ENCODE peak calls at places on chromosomes 11 and 22, in six cellular contexts. One of them, this sample, is unnamed. For H3K36me3, the result is how much of the 10 kb centered on the place peaks cover.

GRCh38 chr11:130023204-130023603 is 20.6 kb upstream of the PRDM10 start:
- DNase-seq in left ventricle myocardium inferior: no peak
- DNase-seq in pancreas: no peak
- DNase-seq in ovary: no peak
- DNase-seq in cardiac muscle cell: no peak
- DNase-seq in adrenal gland: no peak
- DNase-seq in this sample: no peak

GRCh38 chr11:96869207-96869606 is 479.4 kb downstream of the JRKL start:
- DNase-seq in pancreas: no peak
- DNase-seq in ovary: no peak
- DNase-seq in cardiac muscle cell: no peak
- DNase-seq in adrenal gland: peak
- DNase-seq in left ventricle myocardium inferior: no peak
- DNase-seq in this sample: no peak

GRCh38 chr11:108580043-108580442 is 13.5 kb downstream of the EXPH5 start:
- DNase-seq in adrenal gland: no peak
- DNase-seq in pancreas: no peak
- DNase-seq in left ventricle myocardium inferior: no peak
- DNase-seq in cardiac muscle cell: no peak
- DNase-seq in ovary: no peak
- DNase-seq in this sample: no peak

GRCh38 chr22:27639180-27640086 is 162.1 kb downstream of the MN1 start:
- DNase-seq in adrenal gland: no peak
- DNase-seq in cardiac muscle cell: no peak
- DNase-seq in ovary: no peak
- DNase-seq in left ventricle myocardium inferior: no peak
- DNase-seq in pancreas: no peak
- DNase-seq in this sample: no peak

GRCh38 chr22:20968281-20968977 is 1.4 kb downstream of the AIFM3 start:
- DNase-seq in adrenal gland: no peak
- DNase-seq in left ventricle myocardium inferior: no peak
- DNase-seq in pancreas: no peak
- DNase-seq in cardiac muscle cell: no peak
- DNase-seq in ovary: no peak
- DNase-seq in this sample: no peak

GRCh38 chr11:88307749-88308425 is 29.6 kb downstream of the CTSC start:
- DNase-seq in pancreas: no peak
- DNase-seq in cardiac muscle cell: no peak
- DNase-seq in ovary: no peak
- DNase-seq in adrenal gland: no peak
- DNase-seq in left ventricle myocardium inferior: no peak
- DNase-seq in this sample: peak

GRCh38 chr11:126929186-126930085 is 71.1 kb downstream of the KIRREL3 start:
- DNase-seq in pancreas: no peak
- DNase-seq in cardiac muscle cell: no peak
- DNase-seq in ovary: no peak
- DNase-seq in left ventricle myocardium inferior: no peak
- DNase-seq in adrenal gland: no peak
- DNase-seq in this sample: no peak

GRCh38 chr11:10019906-10020682 is 273.9 kb downstream of the SBF2 start:
- DNase-seq in left ventricle myocardium inferior: no peak
- DNase-seq in pancreas: no peak
- DNase-seq in cardiac muscle cell: peak
- DNase-seq in ovary: no peak
- DNase-seq in adrenal gland: no peak
- DNase-seq in this sample: no peak

GRCh38 chr11:3375552-3375951 is 3.4 kb downstream of the ZNF195 start:
- DNase-seq in left ventricle myocardium inferior: no peak
- DNase-seq in ovary: no peak
- DNase-seq in cardiac muscle cell: no peak
- DNase-seq in pancreas: no peak
- DNase-seq in adrenal gland: no peak
- DNase-seq in this sample: no peak

GRCh38 chr11:131661137-131661536 is 290.7 kb downstream of the NTM start:
- DNase-seq in left ventricle myocardium inferior: no peak
- DNase-seq in pancreas: no peak
- DNase-seq in adrenal gland: no peak
- DNase-seq in cardiac muscle cell: no peak
- DNase-seq in ovary: no peak
- DNase-seq in this sample: no peak

GRCh38 chr11:68077617-68078592 is 39.1 kb downstream of the TCIRG1 start:
- DNase-seq in left ventricle myocardium inferior: no peak
- DNase-seq in cardiac muscle cell: no peak
- DNase-seq in pancreas: no peak
- DNase-seq in ovary: no peak
- DNase-seq in adrenal gland: no peak
- DNase-seq in this sample: no peak

GRCh38 chr11:116190206-116190605 is 582.6 kb downstream of the BUD13 start:
- DNase-seq in pancreas: no peak
- DNase-seq in cardiac muscle cell: no peak
- DNase-seq in left ventricle myocardium inferior: no peak
- DNase-seq in ovary: no peak
- DNase-seq in adrenal gland: no peak
- DNase-seq in this sample: no peak

GRCh38 chr22:48783821-48784266 is 1043.8 kb downstream of the BRD1 start:
- DNase-seq in adrenal gland: no peak
- DNase-seq in cardiac muscle cell: no peak
- DNase-seq in left ventricle myocardium inferior: no peak
- DNase-seq in pancreas: no peak
- DNase-seq in ovary: no peak
- DNase-seq in this sample: no peak

GRCh38 chr11:46914363-46914762 is 4.0 kb downstream of the LRP4 start:
- DNase-seq in ovary: no peak
- DNase-seq in left ventricle myocardium inferior: peak
- DNase-seq in pancreas: no peak
- DNase-seq in adrenal gland: peak
- DNase-seq in cardiac muscle cell: peak
- DNase-seq in this sample: peak

GRCh38 chr11:73347067-73347466 is 29.1 kb upstream of the RELT start:
- DNase-seq in pancreas: no peak
- DNase-seq in cardiac muscle cell: no peak
- DNase-seq in adrenal gland: no peak
- DNase-seq in left ventricle myocardium inferior: no peak
- DNase-seq in ovary: no peak
- DNase-seq in this sample: no peak
- TF ChIP-seq CTCF in pancreas: no peak
- TF ChIP-seq CTCF in cardiac muscle cell: no peak
- TF ChIP-seq CTCF in adrenal gland: no peak
- TF ChIP-seq CTCF in left ventricle myocardium inferior: no peak
- TF ChIP-seq CTCF in ovary: no peak
- TF ChIP-seq CTCF in this sample: no peak

GRCh38 chr22:50420015-50420414 is 54.8 kb downstream of the SBF1 start:
- DNase-seq in pancreas: no peak
- DNase-seq in left ventricle myocardium inferior: no peak
- DNase-seq in adrenal gland: no peak
- DNase-seq in cardiac muscle cell: no peak
- DNase-seq in ovary: no peak
- DNase-seq in this sample: no peak
- H3K36me3 ChIP-seq in pancreas: under half
- H3K36me3 ChIP-seq in left ventricle myocardium inferior: half or more
- H3K36me3 ChIP-seq in adrenal gland: under half
- H3K36me3 ChIP-seq in cardiac muscle cell: half or more
- H3K36me3 ChIP-seq in ovary: under half
- H3K36me3 ChIP-seq in this sample: under half

GRCh38 chr22:36493690-36494110 is 12.3 kb upstream of the TXN2 start:
- DNase-seq in pancreas: no peak
- DNase-seq in left ventricle myocardium inferior: peak
- DNase-seq in adrenal gland: peak
- DNase-seq in cardiac muscle cell: no peak
- DNase-seq in ovary: no peak
- DNase-seq in this sample: no peak
- TF ChIP-seq CTCF in pancreas: no peak
- TF ChIP-seq CTCF in left ventricle myocardium inferior: no peak
- TF ChIP-seq CTCF in adrenal gland: no peak
- TF ChIP-seq CTCF in cardiac muscle cell: no peak
- TF ChIP-seq CTCF in ovary: no peak
- TF ChIP-seq CTCF in this sample: no peak

GRCh38 chr11:69093106-69093505 is 44.4 kb downstream of the TPCN2 start:
- DNase-seq in left ventricle myocardium inferior: no peak
- DNase-seq in ovary: no peak
- DNase-seq in pancreas: no peak
- DNase-seq in adrenal gland: no peak
- DNase-seq in cardiac muscle cell: no peak
- DNase-seq in this sample: no peak
- H3K36me3 ChIP-seq in left ventricle myocardium inferior: under half
- H3K36me3 ChIP-seq in ovary: under half
- H3K36me3 ChIP-seq in pancreas: under half
- H3K36me3 ChIP-seq in adrenal gland: under half
- H3K36me3 ChIP-seq in cardiac muscle cell: under half
- H3K36me3 ChIP-seq in this sample: under half

GRCh38 chr11:92340839-92341238 is 116.2 kb downstream of the FAT3 start:
- DNase-seq in cardiac muscle cell: no peak
- DNase-seq in left ventricle myocardium inferior: no peak
- DNase-seq in ovary: no peak
- DNase-seq in adrenal gland: no peak
- DNase-seq in pancreas: peak
- DNase-seq in this sample: peak
- TF ChIP-seq CTCF in cardiac muscle cell: peak
- TF ChIP-seq CTCF in left ventricle myocardium inferior: peak
- TF ChIP-seq CTCF in ovary: no peak
- TF ChIP-seq CTCF in adrenal gland: no peak
- TF ChIP-seq CTCF in pancreas: peak
- TF ChIP-seq CTCF in this sample: peak

GRCh38 chr11:59193741-59194140 is 19.0 kb downstream of the MPEG1 start:
- DNase-seq in pancreas: no peak
- DNase-seq in adrenal gland: no peak
- DNase-seq in cardiac muscle cell: no peak
- DNase-seq in ovary: no peak
- DNase-seq in left ventricle myocardium inferior: no peak
- DNase-seq in this sample: no peak
- H3K36me3 ChIP-seq in pancreas: under half
- H3K36me3 ChIP-seq in adrenal gland: under half
- H3K36me3 ChIP-seq in cardiac muscle cell: under half
- H3K36me3 ChIP-seq in ovary: under half
- H3K36me3 ChIP-seq in left ventricle myocardium inferior: under half
- H3K36me3 ChIP-seq in this sample: under half

This sample was measured in neural progenitor cell.